ENCODE peak calls at places on chromosomes 5 and 9, in ten cellular contexts. G is A172; F is pulmonary artery endothelial cell; U is activated T-cell treated with anti-CD3 and anti-CD28 coated beads, Interleukin-2, amount 50 U/mL, for 72 hours; B is WTC11; R is ecto neural progenitor cell; W is fibroblast of pulmonary artery; D is frontal cortex; J is HT-29; I is mucosa of descending colon. S is an unnamed sample.

GRCh38 chr5:146340260-146341081 is 1.8 kb downstream of the POU4F3 start:
- DNase-seq in F (no peak), R (peak), B (peak), U (peak), W (peak), J (no peak), I (no peak), G (peak), D (peak), S (no peak)

GRCh38 chr9:134335095-134335489 is 8.8 kb downstream of the RXRA start:
- DNase-seq in J (no peak), U (no peak), F (no peak), G (no peak), R (no peak), W (no peak), B (no peak), D (no peak), I (peak), S (no peak)

GRCh38 chr9:89664010-89664409 is 59.2 kb downstream of the GADD45G start:
- DNase-seq in J (no peak), W (no peak), G (no peak), U (no peak), F (no peak), I (no peak), B (no peak), D (no peak), R (no peak), S (no peak)

GRCh38 chr5:177491983-177492746 is 5.2 kb downstream of the PDLIM7 start:
- DNase-seq in I (no peak), B (no peak), F (no peak), G (no peak), W (no peak), D (no peak), J (no peak), U (no peak), R (no peak), S (no peak)

GRCh38 chr9:86546712-86547111 is 192.5 kb upstream of the TUT7 start:
- DNase-seq in D (no peak), G (no peak), I (no peak), F (no peak), J (no peak), R (no peak), U (no peak), B (no peak), W (no peak), S (no peak)

GRCh38 chr5:40838076-40838475 is 3.1 kb upstream of the RPL37 start:
- DNase-seq in F (no peak), J (no peak), I (no peak), D (no peak), G (no peak), B (no peak), W (no peak), R (no peak), U (no peak), S (no peak)

GRCh38 chr5:8981496-8981895 is 564.4 kb downstream of the SEMA5A start:
- DNase-seq in B (no peak), J (no peak), W (peak), U (no peak), R (no peak), D (no peak), I (no peak), G (peak), F (no peak), S (no peak)

GRCh38 chr5:16883801-16884200 is 52.3 kb downstream of the MYO10 start:
- DNase-seq in B (no peak), J (no peak), U (no peak), F (no peak), D (no peak), R (no peak), I (no peak), W (no peak), G (no peak), S (no peak)

GRCh38 chr9:69931340-69931739 is 110.7 kb downstream of the CFAP95 start:
- DNase-seq in I (no peak), G (peak), B (no peak), D (no peak), W (peak), R (no peak), F (no peak), J (peak), U (no peak), S (no peak)

GRCh38 chr5:7852542-7852941 is 1.6 kb upstream of the CFAP90 start:
- DNase-seq in U (no peak), R (no peak), W (peak), D (no peak), F (no peak), G (no peak), J (no peak), B (no peak), I (no peak), S (no peak)

GRCh38 chr9:133864011-133864410 is 125.9 kb upstream of the SARDH start:
- DNase-seq in U (no peak), J (no peak), G (peak), R (no peak), D (no peak), F (no peak), I (no peak), W (no peak), B (no peak), S (no peak)

GRCh38 chr5:123088031-123088805 is 823 bp upstream of the PRDM6 start:
- DNase-seq in W (no peak), I (no peak), J (no peak), G (no peak), R (peak), F (no peak), D (no peak), B (peak), U (no peak), S (no peak)

GRCh38 chr9:95073042-95073607 is 244.4 kb downstream of the FANCC start:
- DNase-seq in R (no peak), G (no peak), D (no peak), F (no peak), W (peak), U (no peak), B (peak), I (no peak), J (peak), S (no peak)

GRCh38 chr5:145834917-145835838 is at the start of gene PRELID2:
- DNase-seq in D (peak), J (peak), R (peak), W (peak), B (peak), F (peak), U (peak), G (peak), I (peak), S (peak)

GRCh38 chr9:134525841-134526797 is 115.5 kb upstream of the COL5A1 start:
- DNase-seq in G (no peak), J (no peak), F (no peak), B (no peak), D (no peak), U (no peak), I (no peak), W (peak), R (peak), S (no peak)

GRCh38 chr5:160978944-160979343 is 126.9 kb upstream of the ATP10B start:
- DNase-seq in R (no peak), D (no peak), J (no peak), W (no peak), B (no peak), U (no peak), I (no peak), F (no peak), G (no peak), S (no peak)

GRCh38 chr5:885529-885928 is 7.1 kb downstream of the BRD9 start:
- DNase-seq in J (no peak), D (no peak), R (no peak), W (no peak), F (no peak), U (no peak), I (no peak), G (no peak), B (no peak), S (peak)

GRCh38 chr9:128729302-128729701 is 5.4 kb upstream of the ZDHHC12 start:
- DNase-seq in G (no peak), F (no peak), U (no peak), D (no peak), J (no peak), R (no peak), I (no peak), B (no peak), W (no peak), S (no peak)

GRCh38 chr9:90965141-90965910 is 163.7 kb downstream of the SYK start:
- DNase-seq in F (no peak), I (no peak), G (no peak), D (no peak), U (no peak), J (no peak), R (no peak), W (no peak), B (no peak), S (no peak)

GRCh38 chr9:79757906-79758669 is 186.3 kb downstream of the TLE4 start:
- DNase-seq in I (no peak), D (no peak), J (no peak), W (peak), R (no peak), U (no peak), B (no peak), G (peak), F (no peak), S (no peak)

GRCh38 chr9:72315089-72315509 is 49.9 kb downstream of the ZFAND5 start:
- DNase-seq in I (peak), D (peak), R (peak), W (peak), G (peak), F (no peak), U (no peak), J (peak), B (no peak), S (peak)

GRCh38 chr9:105972805-105973204 is 278.5 kb downstream of the TMEM38B start:
- DNase-seq in J (no peak), W (no peak), D (no peak), I (no peak), R (no peak), U (no peak), F (no peak), G (no peak), B (no peak), S (no peak)

GRCh38 chr9:135702002-135702721 is at the start of gene KCNT1:
- DNase-seq in G (peak), R (peak), U (peak), J (peak), B (peak), F (no peak), D (peak), W (peak), I (no peak), S (no peak)

GRCh38 chr5:102536323-102536928 is 37.6 kb upstream of the SLCO6A1 start:
- DNase-seq in F (no peak), G (peak), I (no peak), D (no peak), R (no peak), U (no peak), B (no peak), J (peak), W (peak), S (no peak)

GRCh38 chr9:75941066-75941465 is 50.6 kb downstream of the PCSK5 start:
- DNase-seq in J (no peak), U (no peak), G (no peak), I (peak), F (no peak), B (no peak), W (peak), R (no peak), D (no peak), S (no peak)

GRCh38 chr9:21902112-21902511 is 92.1 kb downstream of the CDKN2A start:
- DNase-seq in F (no peak), R (no peak), B (no peak), G (no peak), I (no peak), D (no peak), W (no peak), U (no peak), J (no peak), S (no peak)

GRCh38 chr5:52999357-52999949 is 10.3 kb downstream of the ITGA2 start:
- DNase-seq in W (peak), B (no peak), D (no peak), J (no peak), U (no peak), I (no peak), F (no peak), R (no peak), G (no peak), S (no peak)

GRCh38 chr9:128245293-128246151 is 30.3 kb downstream of the GOLGA2 start:
- DNase-seq in R (no peak), F (no peak), J (no peak), I (peak), U (no peak), W (peak), D (no peak), G (peak), B (no peak), S (no peak)

GRCh38 chr9:92047500-92047899 is 67.7 kb downstream of the SPTLC1 start:
- DNase-seq in B (no peak), G (no peak), U (no peak), I (no peak), J (no peak), R (no peak), F (no peak), D (no peak), W (no peak), S (no peak)

GRCh38 chr5:75672616-75673015 is 44.6 kb downstream of the POC5 start:
- DNase-seq in W (no peak), F (no peak), I (no peak), R (no peak), D (no peak), U (no peak), B (no peak), J (no peak), G (no peak), S (no peak)

GRCh38 chr9:86064220-86064619 is 35.1 kb downstream of the GOLM1 start:
- DNase-seq in U (no peak), J (no peak), R (no peak), D (no peak), I (no peak), F (no peak), G (no peak), B (no peak), W (no peak), S (no peak)

GRCh38 chr5:54883374-54884194 is 101.8 kb downstream of the ESM1 start:
- DNase-seq in U (no peak), R (peak), F (no peak), I (peak), G (no peak), J (no peak), D (peak), W (peak), B (peak), S (peak)

GRCh38 chr5:141039061-141039460 is 12.1 kb upstream of the PCDHB1 start:
- DNase-seq in I (no peak), D (no peak), G (no peak), F (no peak), J (no peak), W (no peak), B (no peak), U (no peak), R (no peak), S (no peak)

GRCh38 chr9:80995759-80996158 is 693.6 kb downstream of the TLE1 start:
- DNase-seq in F (no peak), I (no peak), B (no peak), R (no peak), U (no peak), J (no peak), W (peak), D (no peak), G (peak), S (no peak)